ENCODE peak calls at places on chromosome X, in ten cellular contexts. Y is activated T-cell treated with anti-CD3 and anti-CD28 coated beads for 1 hour; I is HFF-Myc; V is activated CD4-positive, alpha-beta T cell treated with anti-CD3 and anti-CD28 coated beads, Interleukin-2, amount 50 U/mL, for 24 hours; Q is EL; G is amniotic stem cell; A is cardiac fibroblast; O is GM12892; Z is NCI-H510A treated with DMSO at 0.1 percent for 48 hours; X is retina. K is an unnamed sample.
A peak's percentile ranks its signal among the peaks of the same experiment; 100 is the strongest.

GRCh38 chrX:9337056-9337455 is 127.8 kb upstream of the TBL1X start:
- DNase-seq in Y (no peak), Z (no peak), Q (peak; percentile 20), G (no peak), I (no peak), O (no peak), A (peak; percentile 67), X (no peak), V (no peak), K (peak; percentile 75)

GRCh38 chrX:40485427-40485826 is 95.3 kb upstream of the ATP6AP2 start:
- DNase-seq in G (no peak), I (no peak), Q (no peak), A (no peak), X (no peak), V (no peak), Y (no peak), Z (no peak), O (no peak), K (no peak)

GRCh38 chrX:20361081-20361889 is 94.6 kb upstream of the RPS6KA3 start:
- DNase-seq in Z (no peak), O (no peak), X (peak; percentile 6), A (peak; percentile 55), Y (no peak), Q (peak; percentile 54), V (no peak), G (no peak), I (no peak), K (no peak)

GRCh38 chrX:100673397-100673953 is 29.5 kb downstream of the SRPX2 start:
- DNase-seq in A (peak; percentile 89), I (peak; percentile 31), G (no peak), V (no peak), X (no peak), O (no peak), Q (peak; percentile 74), Y (no peak), Z (no peak), K (no peak)

GRCh38 chrX:40012039-40012799 is 85.5 kb downstream of the BCOR start:
- DNase-seq in I (no peak), G (peak; percentile 0), Z (peak; percentile 43), X (peak; percentile 68), A (peak; percentile 68), V (no peak), O (no peak), Y (no peak), Q (peak; percentile 52), K (no peak)

GRCh38 chrX:129123795-129124194 is 399.5 kb downstream of the SMARCA1 start:
- DNase-seq in X (no peak), I (no peak), Q (no peak), V (no peak), A (no peak), O (no peak), G (no peak), Y (no peak), Z (no peak), K (no peak)

GRCh38 chrX:150363561-150364346 is 637 bp downstream of the MAMLD1 start:
- DNase-seq in G (peak; percentile 8), O (no peak), A (peak; percentile 49), X (peak; percentile 76), Z (no peak), Q (peak; percentile 45), Y (no peak), V (no peak), I (no peak), K (no peak)

GRCh38 chrX:71160475-71160874 is 15.8 kb downstream of the NLGN3 start:
- DNase-seq in X (no peak), A (no peak), V (no peak), Y (no peak), I (no peak), G (no peak), O (no peak), Z (no peak), Q (no peak), K (no peak)

GRCh38 chrX:110965409-110965808 is 130.6 kb upstream of the PAK3 start:
- DNase-seq in Z (no peak), Y (no peak), O (no peak), X (no peak), V (no peak), G (no peak), I (no peak), A (no peak), Q (no peak), K (no peak)

GRCh38 chrX:9466115-9466495 is 1.2 kb downstream of the TBL1X start:
- DNase-seq in V (no peak), Z (no peak), A (peak; percentile 25), X (peak; percentile 52), Y (peak; percentile 6), Q (peak; percentile 31), G (no peak), O (peak; percentile 23), I (no peak), K (no peak)

GRCh38 chrX:48695524-48695875 is 1.0 kb upstream of the SUV39H1 start:
- DNase-seq in Y (no peak), Z (no peak), V (no peak), O (no peak), G (no peak), A (peak; percentile 16), X (no peak), Q (peak; percentile 4), I (no peak), K (no peak)

GRCh38 chrX:107102980-107103379 is 15.6 kb downstream of the RBM41 start:
- DNase-seq in Z (no peak), Y (no peak), I (no peak), O (no peak), G (no peak), X (no peak), Q (peak; percentile 0), A (peak; percentile 27), V (no peak), K (no peak)

GRCh38 chrX:130974323-130974722 is 71.3 kb upstream of the ENOX2 start:
- DNase-seq in V (no peak), G (no peak), Q (peak; percentile 13), A (peak; percentile 56), Z (no peak), O (no peak), Y (no peak), X (no peak), I (no peak), K (no peak)

GRCh38 chrX:42746606-42747005 is 31.4 kb downstream of the PPP1R2C start:
- DNase-seq in V (no peak), G (peak; percentile 1), I (peak; percentile 59), Q (peak; percentile 50), X (no peak), A (peak; percentile 86), Z (peak; percentile 0), Y (no peak), O (no peak), K (no peak)

GRCh38 chrX:22424919-22425318 is 152.2 kb downstream of the CBLL2 start:
- DNase-seq in Z (no peak), V (no peak), I (no peak), Q (no peak), G (no peak), X (no peak), Y (no peak), O (no peak), A (no peak), K (no peak)

GRCh38 chrX:135389717-135390116 is 32.0 kb upstream of the SMIM10L2A start:
- DNase-seq in I (no peak), Q (no peak), G (no peak), Z (no peak), O (no peak), Y (no peak), X (no peak), A (peak; percentile 36), V (no peak), K (no peak)

GRCh38 chrX:154603438-154604430 is 15.3 kb downstream of the CTAG1B start:
- DNase-seq in A (peak; percentile 57), X (no peak), V (no peak), Q (peak; percentile 77), Y (no peak), Z (no peak), O (no peak), I (peak; percentile 52), G (peak; percentile 51), K (no peak)

GRCh38 chrX:30995705-30996104 is 76.1 kb downstream of the FTHL17 start:
- DNase-seq in V (no peak), Y (no peak), A (no peak), X (no peak), O (no peak), Q (no peak), G (no peak), Z (no peak), I (no peak), K (no peak)

GRCh38 chrX:108945883-108946523 is 209.6 kb upstream of the IRS4 start:
- DNase-seq in V (no peak), I (no peak), O (no peak), Y (no peak), A (no peak), G (no peak), Q (no peak), Z (no peak), X (no peak), K (no peak)

GRCh38 chrX:1093112-1093511 is 119.3 kb downstream of the CRLF2 start:
- DNase-seq in V (no peak), I (no peak), G (no peak), X (no peak), A (no peak), O (no peak), Q (peak; percentile 10), Y (peak; percentile 24), Z (no peak), K (no peak)

GRCh38 chrX:46325312-46325877 is 219.8 kb downstream of the ZNF674 start:
- DNase-seq in V (peak; percentile 21), A (peak; percentile 69), Z (no peak), G (peak; percentile 71), Q (peak; percentile 84), I (no peak), X (no peak), Y (peak; percentile 0), O (no peak), K (no peak)

GRCh38 chrX:72685810-72686465 is 28.2 kb downstream of the PHKA1 start:
- DNase-seq in Q (no peak), I (peak; percentile 0), A (peak; percentile 33), O (no peak), V (no peak), X (no peak), Z (peak; percentile 77), Y (no peak), G (no peak), K (no peak)

GRCh38 chrX:131728295-131729145 is 184.6 kb downstream of the OR13H1 start:
- DNase-seq in I (no peak), Y (no peak), V (no peak), A (no peak), Z (no peak), X (peak; percentile 91), Q (no peak), G (peak; percentile 74), O (no peak), K (no peak)